ENCODE peak calls at places on chromosomes 3 and 15, in five cellular contexts. J is uterus; C is fibroblast of lung; V is testis; N is CD8-positive, alpha-beta memory T cell. K is an unnamed sample.

GRCh38 chr3:149369991-149370866 is 7.2 kb downstream of the TM4SF1 start:
- DNase-seq in J (no peak), C (no peak), V (no peak), N (no peak), K (no peak)

GRCh38 chr3:15964605-15965061 is 166.9 kb upstream of the ANKRD28 start:
- DNase-seq in J (no peak), C (peak), V (peak), N (no peak), K (no peak)

GRCh38 chr3:141797167-141797773 is 34.1 kb downstream of the GRK7 start:
- DNase-seq in J (peak), C (peak), V (peak), N (peak), K (no peak)

GRCh38 chr3:180180795-180181194 is 144.1 kb upstream of the PEX5L start:
- DNase-seq in J (no peak), C (peak), V (no peak), N (no peak), K (no peak)

GRCh38 chr3:148513066-148513671 is 184.5 kb upstream of the AGTR1 start:
- DNase-seq in J (no peak), C (peak), V (no peak), N (no peak), K (no peak)

GRCh38 chr3:13772885-13773745 is 106.8 kb downstream of the WNT7A start:
- DNase-seq in J (no peak), C (no peak), V (no peak), N (no peak), K (no peak)

GRCh38 chr3:175941352-175941751 is 1082.2 kb downstream of the NAALADL2 start:
- DNase-seq in J (no peak), C (no peak), V (peak), N (no peak), K (no peak)

GRCh38 chr3:120103276-120103675 is 9.0 kb upstream of the GSK3B start:
- DNase-seq in J (no peak), C (no peak), V (no peak), N (no peak), K (no peak)

GRCh38 chr15:41276821-41277220 is 45.8 kb downstream of the CHP1 start:
- DNase-seq in J (no peak), C (no peak), V (no peak), N (no peak), K (no peak)

GRCh38 chr3:36796896-36797295 is 32.5 kb upstream of the DCLK3 start:
- DNase-seq in J (no peak), C (no peak), V (no peak), N (no peak), K (no peak)

GRCh38 chr3:103791786-103792515 is 1357.1 kb downstream of the ZPLD1 start:
- DNase-seq in J (no peak), C (no peak), V (no peak), N (no peak), K (no peak)

GRCh38 chr3:159950156-159950898 is 38.3 kb upstream of the IL12A start:
- DNase-seq in J (no peak), C (no peak), V (no peak), N (no peak), K (no peak)

GRCh38 chr3:194928831-194929594 is 243.3 kb downstream of the FAM43A start:
- DNase-seq in J (no peak), C (no peak), V (peak), N (no peak), K (no peak)

GRCh38 chr15:60718661-60719069 is 239.7 kb upstream of the ICE2 start:
- DNase-seq in J (no peak), C (no peak), V (no peak), N (no peak), K (no peak)

GRCh38 chr3:66133050-66133757 is 87.6 kb upstream of the SLC25A26 start:
- DNase-seq in J (no peak), C (peak), V (no peak), N (no peak), K (no peak)

GRCh38 chr3:45689787-45690145 is 570 bp downstream of the SACM1L start:
- DNase-seq in J (no peak), C (peak), V (no peak), N (no peak), K (no peak)

GRCh38 chr3:106759686-106760085 is 617.6 kb upstream of the CCDC54 start:
- DNase-seq in J (no peak), C (no peak), V (no peak), N (no peak), K (no peak)

GRCh38 chr3:77506384-77506783 is 466.5 kb downstream of the ROBO2 start:
- DNase-seq in J (no peak), C (no peak), V (no peak), N (no peak), K (no peak)

GRCh38 chr15:45637552-45638033 is 2.8 kb downstream of the SQOR start:
- DNase-seq in J (peak), C (peak), V (peak), N (peak), K (no peak)

GRCh38 chr3:113441051-113441770 is at the start of gene CFAP44:
- DNase-seq in J (peak), C (peak), V (peak), N (peak), K (peak)

GRCh38 chr3:58670506-58671125 is 4.0 kb upstream of the FAM3D start:
- DNase-seq in J (no peak), C (no peak), V (no peak), N (no peak), K (no peak)

GRCh38 chr3:39166134-39166710 is 12.8 kb upstream of the CSRNP1 start:
- DNase-seq in J (peak), C (peak), V (no peak), N (no peak), K (no peak)
- H3K27ac ChIP-seq in J (no peak), C (peak), V (no peak), N (no peak), K (peak)

GRCh38 chr15:83853232-83853631 is 199.3 kb downstream of the ADAMTSL3 start:
- DNase-seq in J (no peak), C (no peak), V (no peak), N (no peak), K (no peak)

GRCh38 chr15:83854314-83854713 is 200.4 kb downstream of the ADAMTSL3 start:
- DNase-seq in J (no peak), C (no peak), V (no peak), N (no peak), K (no peak)

GRCh38 chr15:83858820-83859505 is 205.0 kb downstream of the ADAMTSL3 start:
- DNase-seq in J (no peak), C (peak), V (no peak), N (no peak), K (no peak)

GRCh38 chr15:83855956-83856355 is 202.0 kb downstream of the ADAMTSL3 start:
- DNase-seq in J (no peak), C (no peak), V (no peak), N (no peak), K (no peak)

DNA sequence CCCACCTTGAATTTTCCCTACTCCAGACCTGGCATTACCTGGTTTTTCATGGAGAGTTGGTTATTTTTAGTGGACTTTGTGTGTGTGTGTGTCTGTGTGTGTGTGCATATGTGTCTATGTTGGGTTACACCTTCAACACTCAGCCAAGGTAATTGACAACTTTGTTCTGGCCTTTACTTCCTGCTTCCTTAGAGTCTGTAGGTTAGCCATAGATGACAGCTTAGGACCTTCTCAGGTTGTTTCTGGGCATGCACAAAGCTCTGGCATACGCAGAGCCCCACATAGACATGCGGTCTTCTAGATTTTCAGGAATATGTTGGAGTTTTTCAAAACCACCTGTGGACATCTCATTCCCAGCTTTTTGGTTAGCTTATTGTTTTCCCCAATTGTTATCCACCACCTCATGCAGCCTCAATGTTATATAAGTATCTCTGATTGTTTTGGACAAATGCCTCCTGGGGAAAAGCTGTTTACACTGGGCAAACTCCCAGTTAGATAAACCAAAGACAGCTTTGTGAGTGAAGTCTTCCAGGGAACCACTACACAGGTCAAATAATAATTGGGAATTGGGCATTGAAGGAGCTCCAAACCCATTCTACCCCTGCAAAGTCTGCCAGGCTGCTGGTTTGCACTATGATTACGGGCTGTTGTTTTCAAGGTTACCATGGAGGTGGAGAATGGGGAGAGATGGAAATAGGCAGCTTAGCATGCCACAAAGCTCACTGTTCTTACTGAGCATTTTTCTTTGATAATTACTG is 201.2 kb downstream of the ADAMTSL3 start:
- DNase-seq in J (no peak), C (no peak), V (no peak), N (no peak), K (no peak)
- H3K27ac ChIP-seq in J (peak), C (no peak), V (no peak), N (no peak), K (no peak)

GRCh38 chr3:32124977-32125376 is 18.6 kb downstream of the GPD1L start:
- DNase-seq in J (no peak), C (no peak), V (no peak), N (no peak), K (no peak)

GRCh38 chr3:32126305-32127015 is 20.0 kb downstream of the GPD1L start:
- DNase-seq in J (no peak), C (no peak), V (no peak), N (no peak), K (no peak)

GRCh38 chr3:32121137-32121536 is 14.7 kb downstream of the GPD1L start:
- DNase-seq in J (no peak), C (no peak), V (no peak), N (no peak), K (no peak)

GRCh38 chr3:32120480-32120879 is 14.1 kb downstream of the GPD1L start:
- DNase-seq in J (no peak), C (no peak), V (no peak), N (no peak), K (no peak)

DNA sequence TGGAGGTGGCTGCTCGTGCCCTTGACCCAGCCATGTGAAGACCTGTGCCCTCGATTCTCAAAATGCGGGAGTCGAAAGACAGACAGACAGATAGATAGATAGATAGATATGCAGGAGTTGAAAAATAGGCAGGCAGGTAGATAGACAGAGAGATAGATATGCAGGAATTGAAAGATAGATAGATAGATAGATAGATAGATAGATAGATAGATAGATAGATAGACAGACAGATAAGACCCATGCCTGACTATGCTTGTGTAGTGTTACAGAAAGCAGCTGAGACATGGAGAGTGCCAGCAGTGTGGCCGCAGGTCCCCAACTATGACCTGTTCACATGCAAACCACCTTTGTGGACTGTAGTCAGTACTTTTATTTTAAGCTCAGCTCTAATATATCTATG is 17.2 kb downstream of the GPD1L start:
- DNase-seq in J (no peak), C (no peak), V (no peak), N (no peak), K (no peak)
- H3K27ac ChIP-seq in J (no peak), C (no peak), V (no peak), N (no peak), K (no peak)

GRCh38 chr15:62502451-62502850 is 337.4 kb upstream of the C2CD4B start:
- DNase-seq in J (no peak), C (no peak), V (no peak), N (no peak), K (no peak)

GRCh38 chr15:62505761-62506160 is 340.7 kb upstream of the C2CD4B start:
- DNase-seq in J (no peak), C (no peak), V (no peak), N (no peak), K (no peak)

GRCh38 chr15:62509395-62509973 is 344.4 kb upstream of the C2CD4B start:
- DNase-seq in J (no peak), C (no peak), V (no peak), N (no peak), K (no peak)

GRCh38 chr15:62503451-62503850 is 338.4 kb upstream of the C2CD4B start:
- DNase-seq in J (peak), C (no peak), V (no peak), N (no peak), K (no peak)

GRCh38 chr15:62506217-62506805 is 341.2 kb upstream of the C2CD4B start:
- DNase-seq in J (no peak), C (peak), V (no peak), N (no peak), K (no peak)
- H3K27ac ChIP-seq in J (no peak), C (peak), V (peak), N (no peak), K (no peak)

DNA sequence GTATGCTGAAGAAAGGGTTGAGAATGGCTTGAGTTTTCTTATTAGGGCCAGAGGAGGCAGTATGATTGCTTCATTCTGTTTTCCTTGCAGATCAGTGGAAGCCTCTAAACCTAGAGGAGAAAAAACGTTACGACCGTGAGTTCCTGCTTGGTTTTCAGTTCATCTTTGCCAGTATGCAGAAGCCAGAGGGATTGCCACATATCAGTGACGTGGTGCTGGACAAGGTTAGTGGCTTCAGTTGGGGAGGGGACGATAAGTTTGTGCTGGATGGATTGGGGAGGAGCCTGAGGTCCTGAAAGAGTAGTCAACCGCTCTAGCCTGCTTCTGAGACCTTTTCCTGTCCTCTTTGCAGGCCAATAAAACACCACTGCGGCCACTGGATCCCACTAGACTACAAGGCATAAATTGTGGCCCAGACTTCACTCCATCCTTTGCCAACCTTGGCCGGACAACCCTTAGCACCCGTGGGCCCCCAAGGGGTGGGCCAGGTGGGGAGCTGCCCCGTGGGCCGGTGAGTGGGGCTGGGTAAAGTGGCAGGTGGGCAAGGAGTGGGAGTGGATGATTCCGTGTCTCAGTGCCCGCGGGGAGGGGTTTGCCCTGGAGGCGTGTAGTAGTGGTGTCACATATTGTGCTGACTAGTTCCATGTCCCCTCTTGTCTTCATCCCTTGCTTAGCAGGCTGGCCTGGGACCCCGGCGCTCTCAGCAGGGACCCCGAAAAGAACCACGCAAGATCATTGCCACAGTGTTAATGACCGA is 8.5 kb downstream of the EIF4G1 start:
- DNase-seq in J (peak), C (no peak), V (no peak), N (no peak), K (no peak)
- H3K27ac ChIP-seq in J (no peak), C (no peak), V (peak), N (no peak), K (peak)